ENCODE peak calls at places on chromosomes 4 and X, in five cellular contexts. W is tibial artery, O is HCT116, X is coronary artery, Z is left ventricle myocardium inferior. J is an unnamed sample.

GRCh38 chrX:154731203-154731602 is 19.7 kb downstream of the GAB3 start:
- DNase-seq in W (no peak), O (no peak), X (no peak), Z (no peak), J (no peak)

GRCh38 chr4:189088783-189089182 is 851.9 kb upstream of the FRG1 start:
- DNase-seq in W (no peak), O (no peak), X (no peak), Z (no peak), J (no peak)

GRCh38 chr4:176308441-176308840 is 11.3 kb upstream of the SPCS3 start:
- DNase-seq in W (no peak), O (no peak), X (no peak), Z (no peak), J (no peak)

GRCh38 chr4:129498626-129499025 is 402.7 kb downstream of the C4orf33 start:
- DNase-seq in W (no peak), O (no peak), X (no peak), Z (no peak), J (no peak)

GRCh38 chrX:19715711-19716638 is 171.4 kb downstream of the SH3KBP1 start:
- DNase-seq in W (no peak), O (no peak), X (no peak), Z (no peak), J (no peak)

GRCh38 chr4:95838192-95838591 is 1.7 kb upstream of the PDHA2 start:
- DNase-seq in W (no peak), O (no peak), X (no peak), Z (peak; percentile 24), J (no peak)

GRCh38 chr4:183926950-183927349 is 21.8 kb downstream of the STOX2 start:
- DNase-seq in W (no peak), O (no peak), X (no peak), Z (no peak), J (no peak)

GRCh38 chr4:189497996-189498395 is 442.7 kb upstream of the FRG1 start:
- DNase-seq in W (no peak), O (no peak), X (no peak), Z (no peak), J (no peak)

GRCh38 chr4:101349346-101350064 is 2.2 kb upstream of the PPP3CA start:
- DNase-seq in W (peak; percentile 79), O (peak; percentile 72), X (no peak), Z (peak; percentile 48), J (no peak)

GRCh38 chr4:15303052-15303641 is 124.7 kb upstream of the C1QTNF7 start:
- DNase-seq in W (no peak), O (no peak), X (no peak), Z (no peak), J (no peak)

GRCh38 chr4:24857996-24858395 is 54.8 kb downstream of the CCDC149 start:
- DNase-seq in W (no peak), O (no peak), X (no peak), Z (no peak), J (no peak)

GRCh38 chr4:124973716-124974115 is 261.2 kb upstream of the ANKRD50 start:
- DNase-seq in W (no peak), O (no peak), X (no peak), Z (no peak), J (no peak)

GRCh38 chr4:5256416-5256815 is 205.1 kb downstream of the STK32B start:
- DNase-seq in W (no peak), O (no peak), X (no peak), Z (no peak), J (no peak)

GRCh38 chr4:79982587-79983327 is 90.3 kb downstream of the ANTXR2 start:
- DNase-seq in W (no peak), O (no peak), X (no peak), Z (no peak), J (no peak)

GRCh38 chr4:139585468-139585867 is 29.4 kb upstream of the SETD7 start:
- DNase-seq in W (no peak), O (no peak), X (no peak), Z (no peak), J (no peak)

GRCh38 chr4:185879666-185880312 is 67.8 kb upstream of the SORBS2 start:
- DNase-seq in W (no peak), O (no peak), X (no peak), Z (no peak), J (no peak)

GRCh38 chr4:2936773-2937145 is 26.4 kb downstream of the NOP14 start:
- DNase-seq in W (peak; percentile 65), O (no peak), X (peak; percentile 71), Z (peak; percentile 13), J (peak; percentile 64)

GRCh38 chr4:78818530-78818929 is 42.4 kb downstream of the BMP2K start:
- DNase-seq in W (no peak), O (no peak), X (no peak), Z (no peak), J (no peak)

GRCh38 chr4:9969526-9970398 is 51.5 kb downstream of the SLC2A9 start:
- DNase-seq in W (no peak), O (no peak), X (no peak), Z (no peak), J (no peak)

GRCh38 chr4:128908735-128909134 is 99.2 kb downstream of the JADE1 start:
- DNase-seq in W (no peak), O (no peak), X (no peak), Z (no peak), J (no peak)

GRCh38 chrX:45198706-45199105 is 2.0 kb downstream of the DIPK2B start:
- DNase-seq in W (no peak), O (no peak), X (no peak), Z (no peak), J (no peak)

GRCh38 chrX:119145241-119145653 is 17.6 kb upstream of the KIAA1210 start:
- DNase-seq in W (no peak), O (peak; percentile 12), X (no peak), Z (no peak), J (no peak)

GRCh38 chr4:1112821-1113182 is 562 bp downstream of the RNF212 start:
- DNase-seq in W (no peak), O (no peak), X (no peak), Z (no peak), J (no peak)

GRCh38 chr4:156673483-156673882 is 298.1 kb downstream of the PDGFC start:
- DNase-seq in W (no peak), O (no peak), X (no peak), Z (no peak), J (no peak)

GRCh38 chr4:66927937-66928336 is 617.4 kb downstream of the CENPC start:
- DNase-seq in W (no peak), O (no peak), X (no peak), Z (no peak), J (no peak)

GRCh38 chr4:174217273-174218126 is 66.0 kb downstream of the FBXO8 start:
- DNase-seq in W (no peak), O (no peak), X (no peak), Z (peak; percentile 42), J (peak; percentile 30)

DNA sequence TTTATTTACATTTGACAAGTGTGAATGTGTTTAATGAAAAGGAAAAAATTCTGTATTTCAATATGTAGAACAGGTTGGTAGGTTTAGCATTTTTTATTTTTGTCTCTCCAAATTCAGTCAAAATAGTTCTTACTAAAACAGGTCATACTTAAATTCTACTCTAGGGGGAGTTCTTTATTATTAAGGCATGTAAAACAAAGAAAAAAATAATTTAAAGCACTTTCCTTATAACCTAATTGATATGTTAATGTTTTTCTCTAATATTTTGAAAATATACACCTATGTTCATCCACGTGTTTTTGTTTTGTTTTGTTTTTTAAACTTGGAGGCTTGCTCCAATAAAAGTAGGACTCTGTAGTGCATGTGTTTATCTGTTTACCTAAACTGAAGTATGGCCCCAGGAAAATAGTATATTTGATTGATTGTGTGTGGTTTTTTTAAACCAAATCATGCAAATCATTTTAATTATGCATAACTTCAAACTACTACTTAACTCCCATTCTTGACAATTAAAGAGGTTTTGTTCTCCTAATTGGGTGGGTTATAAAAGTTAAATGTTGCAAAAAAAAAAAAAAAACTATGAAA is 562.7 kb downstream of the RPA4 start:
- DNase-seq in W (no peak), O (no peak), X (no peak), Z (no peak), J (no peak)
- TF ChIP-seq CTCF in W (no peak), O (no peak), X (no peak), Z (no peak), J (no peak)

DNA sequence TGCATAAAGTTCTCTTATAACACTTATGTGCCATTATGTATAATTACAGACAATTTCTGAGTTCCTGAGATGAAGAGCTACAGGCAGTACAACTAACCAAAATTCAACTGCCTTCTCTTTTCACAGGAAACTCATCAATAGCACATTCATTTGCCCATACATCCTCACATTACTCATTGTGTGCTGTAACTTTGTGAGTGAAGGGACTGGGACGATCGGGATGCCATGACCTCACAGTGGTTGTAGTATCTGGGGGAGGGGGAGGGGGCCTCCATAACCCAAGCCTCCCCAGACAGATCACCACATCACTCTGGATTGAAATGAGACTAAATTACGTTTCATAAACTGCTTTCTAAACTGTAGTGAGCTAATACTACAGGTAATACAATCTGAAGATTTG is 60.7 kb downstream of the ABCG2 start:
- DNase-seq in W (no peak), O (no peak), X (no peak), Z (no peak), J (no peak)
- TF ChIP-seq CTCF in W (no peak), O (no peak), X (no peak), Z (no peak), J (no peak)

GRCh38 chr4:39022241-39022640 is 10.0 kb downstream of the TMEM156 start:
- DNase-seq in W (no peak), O (no peak), X (no peak), Z (no peak), J (no peak)

GRCh38 chr4:39024311-39024865 is 7.8 kb downstream of the TMEM156 start:
- DNase-seq in W (no peak), O (no peak), X (no peak), Z (no peak), J (no peak)

GRCh38 chr4:39021631-39022030 is 10.6 kb downstream of the TMEM156 start:
- DNase-seq in W (no peak), O (no peak), X (no peak), Z (no peak), J (no peak)

GRCh38 chr4:39025552-39026085 is 6.6 kb downstream of the TMEM156 start:
- DNase-seq in W (no peak), O (no peak), X (no peak), Z (no peak), J (no peak)

DNA sequence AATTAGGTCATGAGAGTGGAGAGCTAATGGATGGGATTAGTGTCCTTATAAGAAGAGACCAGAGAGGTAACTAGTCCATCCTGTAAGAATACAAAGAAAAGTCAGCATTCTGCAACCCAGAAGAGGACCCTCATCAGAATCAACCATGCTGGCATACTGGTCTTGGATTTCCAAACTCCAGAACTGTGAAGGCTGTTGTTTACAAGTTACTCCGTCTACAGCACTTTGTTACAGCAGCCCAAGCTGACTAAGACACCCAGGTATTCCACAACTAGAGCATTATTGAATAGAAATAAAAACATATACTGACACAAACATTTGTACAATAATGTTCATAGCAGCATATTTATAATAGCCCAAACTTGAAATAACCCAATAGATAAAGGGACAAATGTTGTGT is 9.2 kb downstream of the TMEM156 start:
- DNase-seq in W (no peak), O (no peak), X (no peak), Z (no peak), J (no peak)
- TF ChIP-seq CTCF in W (no peak), O (no peak), X (no peak), Z (no peak), J (no peak)

DNA sequence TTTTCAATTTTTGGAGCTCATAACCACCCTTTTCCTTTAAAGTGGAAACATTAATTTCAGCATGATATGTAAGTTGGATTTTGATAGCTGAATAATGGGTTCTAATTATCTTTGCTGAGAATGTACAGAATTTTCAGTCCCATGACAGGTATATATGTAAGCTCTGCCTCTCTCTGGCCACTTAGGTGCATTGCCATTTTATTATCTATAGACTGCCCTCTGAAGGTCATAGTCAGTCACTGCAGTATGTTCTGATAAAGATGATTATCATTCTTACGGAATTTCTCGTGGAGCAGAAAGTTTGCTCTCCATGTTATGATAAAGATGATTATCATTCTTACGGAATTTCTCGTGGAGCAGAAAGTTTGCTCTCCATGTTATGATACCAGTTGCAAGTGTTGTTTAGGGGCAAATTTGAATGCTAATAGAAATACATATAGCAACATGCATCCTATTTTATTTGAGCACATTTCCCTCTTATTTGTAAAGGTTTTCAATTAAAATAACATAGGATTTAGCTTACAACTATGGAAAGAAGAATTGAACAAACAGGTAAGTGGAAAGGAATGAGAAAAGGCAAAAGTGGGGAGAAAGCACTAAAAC is 10.4 kb downstream of the AFP start:
- DNase-seq in W (no peak), O (peak; percentile 48), X (no peak), Z (no peak), J (peak; percentile 48)
- TF ChIP-seq CTCF in W (peak; percentile 35), O (peak; percentile 92), X (no peak), Z (peak; percentile 63), J (peak; percentile 77)